ENCODE peak calls at places on chromosomes 2 and 18, in four cellular contexts. F, Q, G and I are unnamed samples.

GRCh38 chr2:149431337-149431736 is 101.0 kb downstream of the LYPD6 start:
- DNase-seq in F (no peak), Q (no peak), G (no peak), I (no peak)

GRCh38 chr2:159600752-159601151 is 15.6 kb downstream of the BAZ2B start:
- DNase-seq in Q (no peak), G (no peak), F (no peak), I (no peak)

GRCh38 chr2:24045511-24046508 is 1.4 kb downstream of the WDCP start:
- DNase-seq in Q (no peak), G (no peak), F (no peak), I (no peak)

GRCh38 chr2:46690825-46691224 is 211.5 kb downstream of the TMEM247 start:
- DNase-seq in G (no peak), F (no peak), Q (no peak), I (no peak)

GRCh38 chr2:122180972-122181371 is 425.5 kb downstream of the TSN start:
- DNase-seq in F (no peak), Q (no peak), G (no peak), I (no peak)

GRCh38 chr2:36964496-36965058 is 1.8 kb downstream of the STRN start:
- DNase-seq in Q (no peak), G (no peak), F (no peak), I (no peak)

GRCh38 chr18:37254256-37254880 is 311.2 kb downstream of the CELF4 start:
- DNase-seq in G (no peak), F (no peak), Q (no peak), I (no peak)

GRCh38 chr2:216012133-216012829 is 1.1 kb downstream of the MREG start:
- DNase-seq in F (no peak), G (no peak), Q (no peak), I (no peak)

GRCh38 chr2:3867451-3867850 is 164.1 kb downstream of the DCDC2C start:
- DNase-seq in F (no peak), Q (no peak), G (no peak), I (no peak)

GRCh38 chr2:29238497-29238896 is 123.3 kb downstream of the CLIP4 start:
- DNase-seq in Q (no peak), G (peak), F (peak), I (no peak)